ENCODE peak calls at places on chromosomes 12 and 14, in five cellular contexts. J is tibial artery; N is stimulated activated CD8-positive, alpha-beta memory T cell treated with anti-CD3 and anti-CD28 coated beads, Interleukin-12 subunit alpha, Interleukin-12 subunit beta, amount 100 ng/mL, for 4 hours; M is right cardiac atrium; S is cardiac muscle cell. E is an unnamed sample.

GRCh38 chr12:67915335-67915851 is 73.9 kb upstream of the IFNG-AS1 start:
- DNase-seq in S (no peak), M (no peak), J (no peak), N (no peak), E (no peak)

GRCh38 chr14:82009993-82010392 is 476.3 kb upstream of the SEL1L start:
- DNase-seq in J (no peak), N (no peak), M (no peak), S (no peak), E (no peak)

GRCh38 chr12:76311796-76312195 is 36.4 kb downstream of the BBS10 start:
- DNase-seq in N (no peak), S (peak), M (no peak), J (no peak), E (no peak)

GRCh38 chr12:130429656-130430505 is 92.2 kb downstream of the PIWIL1 start:
- DNase-seq in M (no peak), S (no peak), N (no peak), J (peak), E (no peak)

GRCh38 chr12:989751-990278 is 1.2 kb upstream of the ERC1 start:
- DNase-seq in M (no peak), N (no peak), S (peak), J (no peak), E (peak)

GRCh38 chr12:84329933-84330332 is 582.7 kb downstream of the SLC6A15 start:
- DNase-seq in S (no peak), J (no peak), M (no peak), N (no peak), E (no peak)

GRCh38 chr12:13368431-13368830 is 171.9 kb downstream of the EMP1 start:
- DNase-seq in J (no peak), S (no peak), N (no peak), M (no peak), E (no peak)

GRCh38 chr14:54366726-54367707 is 29.8 kb upstream of the CDKN3 start:
- DNase-seq in M (no peak), S (peak), N (no peak), J (no peak), E (peak)

GRCh38 chr14:22598099-22598895 is at the start of gene ABHD4:
- DNase-seq in J (peak), N (peak), S (peak), M (peak), E (no peak)

GRCh38 chr12:49609875-49610154 is 4.4 kb upstream of the FAM186B start:
- DNase-seq in N (no peak), J (no peak), S (no peak), M (no peak), E (no peak)

GRCh38 chr12:26156996-26157395 is 32.2 kb upstream of the BHLHE41 start:
- DNase-seq in M (no peak), N (no peak), S (no peak), J (no peak), E (no peak)

GRCh38 chr14:75880512-75880911 is 101.3 kb downstream of the TGFB3 start:
- DNase-seq in N (no peak), M (no peak), S (no peak), J (no peak), E (no peak)

GRCh38 chr14:55581011-55581806 is 1.2 kb downstream of the KTN1 start:
- DNase-seq in N (peak), M (peak), J (no peak), S (peak), E (no peak)

GRCh38 chr14:54435500-54435981 is 5.6 kb downstream of the CNIH1 start:
- DNase-seq in S (peak), N (no peak), J (no peak), M (no peak), E (no peak)

GRCh38 chr12:110590806-110591326 is 7.7 kb upstream of the PPTC7 start:
- DNase-seq in M (no peak), S (peak), N (no peak), J (no peak), E (no peak)

GRCh38 chr12:12819752-12820311 is 6.7 kb downstream of the DDX47 start:
- DNase-seq in S (peak), N (no peak), J (no peak), M (no peak), E (no peak)

GRCh38 chr14:75249958-75250336 is 28.7 kb upstream of the FOS start:
- DNase-seq in M (no peak), N (no peak), J (no peak), S (no peak), E (no peak)

GRCh38 chr12:29238822-29239291 is 89.8 kb downstream of the FAR2 start:
- DNase-seq in J (no peak), S (no peak), N (no peak), M (no peak), E (no peak)

GRCh38 chr12:58313091-58313855 is 371.9 kb downstream of the ATP23 start:
- DNase-seq in J (no peak), N (no peak), S (peak), M (no peak), E (no peak)

GRCh38 chr12:112798019-112798760 is 6.6 kb downstream of the RPH3A start:
- DNase-seq in J (no peak), M (no peak), S (no peak), N (no peak), E (no peak)

GRCh38 chr14:33679461-33680225 is 271.2 kb downstream of the EGLN3 start:
- DNase-seq in M (no peak), S (peak), N (no peak), J (no peak), E (no peak)

GRCh38 chr14:104157303-104157928 is 19.0 kb downstream of the KIF26A start:
- DNase-seq in M (no peak), J (no peak), N (no peak), S (no peak), E (no peak)

GRCh38 chr12:132649226-132649945 is 30.8 kb downstream of the P2RX2 start:
- DNase-seq in N (no peak), S (no peak), M (no peak), J (peak), E (no peak)

GRCh38 chr14:59897757-59898383 is 22.1 kb upstream of the LRRC9 start:
- DNase-seq in N (no peak), S (peak), J (no peak), M (no peak), E (peak)

GRCh38 chr12:72074956-72075355 is 136.3 kb downstream of the TPH2 start:
- DNase-seq in S (no peak), J (no peak), N (no peak), M (no peak), E (no peak)

GRCh38 chr12:108977360-108977759 is 43.5 kb downstream of the SVOP start:
- DNase-seq in J (no peak), S (no peak), N (no peak), M (no peak), E (no peak)

GRCh38 chr12:68406134-68406576 is 74.0 kb upstream of the MDM1 start:
- DNase-seq in M (peak), J (peak), N (no peak), S (peak), E (no peak)

GRCh38 chr12:108804361-108804949 is 52.9 kb downstream of the SSH1 start:
- DNase-seq in J (peak), N (no peak), M (peak), S (peak), E (no peak)

GRCh38 chr12:57795354-57795753 is 12.8 kb downstream of the TSFM start:
- DNase-seq in S (no peak), J (no peak), M (no peak), N (no peak), E (no peak)

GRCh38 chr12:28390716-28391452 is 200.6 kb downstream of the CCDC91 start:
- DNase-seq in M (no peak), S (peak), J (no peak), N (no peak), E (no peak)

GRCh38 chr12:113230315-113231274 is 9.3 kb downstream of the TPCN1 start:
- DNase-seq in M (no peak), S (peak), J (peak), N (no peak), E (no peak)

GRCh38 chr14:57464013-57464730 is 29.5 kb downstream of the CCDC198 start:
- DNase-seq in M (no peak), S (no peak), J (no peak), N (no peak), E (no peak)

GRCh38 chr12:32303171-32303570 is 96.2 kb upstream of the FGD4 start:
- DNase-seq in J (no peak), M (no peak), N (no peak), S (no peak), E (no peak)

GRCh38 chr12:91355150-91356006 is 172.8 kb upstream of the DCN start:
- DNase-seq in M (peak), N (no peak), S (peak), J (peak), E (no peak)

GRCh38 chr12:20194171-20194570 is 174.2 kb upstream of the PDE3A start:
- DNase-seq in N (no peak), M (no peak), S (peak), J (no peak), E (no peak)

GRCh38 chr14:104119700-104120251 is 18.6 kb upstream of the KIF26A start:
- DNase-seq in J (peak), M (peak), S (no peak), N (no peak), E (no peak)

GRCh38 chr14:24307156-24307574 is 612 bp downstream of the CIDEB start:
- DNase-seq in N (no peak), J (no peak), S (no peak), M (no peak), E (no peak)

GRCh38 chr12:118790578-118790977 is 190.8 kb upstream of the SRRM4 start:
- DNase-seq in J (no peak), M (no peak), S (no peak), N (no peak), E (no peak)